ENCODE peak calls at places on chromosome X, in seven cellular contexts. K is IMR-90; S is WERI-Rb-1; X is Karpas-422; Y is BJ; C is effector memory CD4-positive, alpha-beta T cell; R is brain microvascular endothelial cell. V is an unnamed sample. For H3K27me3, the result is how much of the 10 kb centered on the place peaks cover.

GRCh38 chrX:44305921-44306320 is 37.6 kb downstream of the EFHC2 start:
- DNase-seq in R (no peak), C (no peak), Y (no peak), K (no peak), S (no peak), X (no peak), V (no peak)

GRCh38 chrX:41981481-41982013 is 58.2 kb upstream of the CASK start:
- DNase-seq in S (no peak), C (no peak), K (no peak), X (no peak), R (no peak), Y (no peak), V (no peak)

GRCh38 chrX:100830547-100830946 is 10.4 kb downstream of the CSTF2 start:
- DNase-seq in C (no peak), S (no peak), Y (no peak), K (no peak), R (no peak), X (no peak), V (no peak)

GRCh38 chrX:134737061-134737460 is 78.8 kb upstream of the PLAC1 start:
- DNase-seq in C (no peak), S (peak), Y (no peak), X (no peak), R (no peak), K (peak), V (no peak)

GRCh38 chrX:33357606-33358005 is 146.3 kb upstream of the DMD start:
- DNase-seq in S (no peak), Y (no peak), R (no peak), K (no peak), X (no peak), C (no peak), V (no peak)

GRCh38 chrX:70664726-70665125 is 220.1 kb downstream of the DLG3 start:
- DNase-seq in R (peak), K (peak), C (no peak), S (no peak), Y (no peak), X (peak), V (no peak)

GRCh38 chrX:20067709-20068315 is 48.9 kb downstream of the MAP7D2 start:
- DNase-seq in X (peak), S (no peak), K (peak), C (no peak), Y (peak), R (peak), V (no peak)

GRCh38 chrX:68492583-68492982 is 6.3 kb upstream of the YIPF6 start:
- DNase-seq in S (no peak), K (no peak), R (no peak), X (no peak), Y (no peak), C (no peak), V (no peak)

GRCh38 chrX:149641432-149641831 is 9.8 kb upstream of the TMEM185A start:
- DNase-seq in S (no peak), K (no peak), R (no peak), X (no peak), C (no peak), Y (no peak), V (no peak)

GRCh38 chrX:40088299-40088625 is 9.5 kb downstream of the BCOR start:
- DNase-seq in R (no peak), X (peak), K (no peak), C (no peak), Y (no peak), S (no peak), V (no peak)

GRCh38 chrX:40085714-40086113 is 12.0 kb downstream of the BCOR start:
- DNase-seq in X (peak), R (no peak), K (no peak), C (no peak), S (no peak), Y (no peak), V (no peak)

GRCh38 chrX:40087574-40088298 is 10.0 kb downstream of the BCOR start:
- DNase-seq in X (no peak), K (peak), R (no peak), C (no peak), S (no peak), Y (no peak), V (no peak)

GRCh38 chrX:40085086-40085551 is 12.6 kb downstream of the BCOR start:
- DNase-seq in S (no peak), R (no peak), C (no peak), X (no peak), Y (no peak), K (peak), V (no peak)

GRCh38 chrX:40086569-40087335 is 11.0 kb downstream of the BCOR start:
- DNase-seq in R (no peak), C (no peak), K (peak), Y (no peak), S (no peak), X (no peak), V (no peak)
- H3K27me3 ChIP-seq in R (under half), C (under half), K (under half), Y (under half), S (half or more), X (under half), V (under half)

GRCh38 chrX:54714424-54714823 is 83.6 kb downstream of the ITIH6 start:
- DNase-seq in S (no peak), X (no peak), C (no peak), R (no peak), Y (no peak), K (no peak), V (no peak)
- H3K27me3 ChIP-seq in S (under half), X (under half), C (under half), R (under half), Y (under half), K (under half), V (under half)

GRCh38 chrX:52034211-52034610 is 34.8 kb downstream of the MAGED4B start:
- DNase-seq in S (no peak), R (no peak), X (no peak), C (no peak), Y (no peak), K (no peak), V (no peak)
- H3K27me3 ChIP-seq in S (under half), R (under half), X (under half), C (under half), Y (under half), K (under half), V (under half)

DNA sequence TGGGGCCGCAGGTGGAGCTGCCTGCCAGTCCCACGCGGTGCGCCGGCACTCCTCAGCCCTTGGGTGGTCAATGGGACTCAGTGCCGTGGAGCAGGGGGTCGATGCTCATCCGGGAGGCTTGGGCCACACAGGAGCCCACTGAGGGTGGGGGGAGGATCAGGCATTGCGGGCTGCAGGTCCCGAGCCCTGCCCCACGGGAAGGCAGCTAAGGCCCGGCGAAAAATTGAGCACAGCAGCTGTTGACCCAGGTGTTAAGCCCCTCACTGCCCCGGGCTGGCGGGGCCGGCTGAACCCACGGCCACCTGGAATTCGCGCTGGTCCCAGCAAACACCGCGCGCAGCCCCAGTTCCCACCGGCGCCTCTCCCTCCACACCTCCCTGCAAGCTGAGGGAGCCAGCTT is 26.1 kb downstream of the VCX2 start:
- DNase-seq in R (no peak), C (no peak), S (no peak), K (no peak), Y (no peak), X (no peak), V (no peak)
- H3K27me3 ChIP-seq in R (under half), C (under half), S (under half), K (under half), Y (under half), X (under half), V (under half)

GRCh38 chrX:145003443-145003842 is 243.9 kb upstream of the SPANXN1 start:
- DNase-seq in X (no peak), C (no peak), Y (no peak), K (no peak), S (no peak), R (no peak), V (no peak)
- H3K27me3 ChIP-seq in X (under half), C (under half), Y (under half), K (under half), S (under half), R (under half), V (under half)

V was measured in iPS DF 6.9.